ENCODE peak calls at places on chromosomes 11 and 22, in four cellular contexts. O is heart left ventricle, X is esophagus squamous epithelium, L is neural progenitor cell. C is an unnamed sample. For H3K9me3 and H3K4me1, the result is how much of the 10 kb centered on the place peaks cover.

GRCh38 chr11:130675456-130675855 is 227.0 kb downstream of the ADAMTS15 start:
- DNase-seq in O (peak), X (no peak), L (no peak), C (peak)

GRCh38 chr11:18105802-18106574 is at the start of gene SAAL1:
- DNase-seq in O (peak), X (no peak), L (peak), C (peak)

GRCh38 chr11:122165972-122166371 is 50.0 kb upstream of the BLID start:
- DNase-seq in O (no peak), X (no peak), L (no peak), C (no peak)

GRCh38 chr22:46361861-46362220 is 26.3 kb downstream of the TRMU start:
- DNase-seq in O (no peak), X (no peak), L (no peak), C (no peak)

GRCh38 chr11:22431074-22431473 is 92.9 kb downstream of the SLC17A6 start:
- DNase-seq in O (no peak), X (no peak), L (no peak), C (no peak)

GRCh38 chr11:1751999-1752906 is 1.9 kb upstream of the IFITM10 start:
- DNase-seq in O (no peak), X (no peak), L (no peak), C (no peak)

GRCh38 chr11:60124802-60125432 is 36.5 kb downstream of the MS4A2 start:
- DNase-seq in O (no peak), X (no peak), L (no peak), C (no peak)

GRCh38 chr11:43830928-43831440 is 49.6 kb upstream of the ALKBH3 start:
- DNase-seq in O (no peak), X (no peak), L (no peak), C (peak)

GRCh38 chr11:112847568-112847967 is 113.7 kb upstream of the NCAM1 start:
- DNase-seq in O (no peak), X (no peak), L (no peak), C (no peak)

GRCh38 chr11:47689480-47689879 is 25.7 kb downstream of the AGBL2 start:
- DNase-seq in O (no peak), X (no peak), L (no peak), C (no peak)

GRCh38 chr11:12100886-12101285 is 9.5 kb upstream of the MICAL2 start:
- DNase-seq in O (peak), X (no peak), L (no peak), C (peak)

GRCh38 chr22:32204211-32204855 is 540 bp downstream of the RFPL2 start:
- DNase-seq in O (no peak), X (no peak), L (peak), C (no peak)

GRCh38 chr11:105588001-105588400 is 21.9 kb upstream of the GRIA4 start:
- DNase-seq in O (no peak), X (no peak), L (no peak), C (no peak)

GRCh38 chr22:37284807-37285355 is 2.6 kb downstream of the CYTH4 start:
- DNase-seq in O (peak), X (no peak), L (no peak), C (no peak)

GRCh38 chr22:24583221-24583971 is 9.5 kb downstream of the LRRC75B start:
- DNase-seq in O (no peak), X (no peak), L (no peak), C (peak)

GRCh38 chr11:98307827-98308491 is 712.8 kb upstream of the CNTN5 start:
- DNase-seq in O (no peak), X (no peak), L (no peak), C (no peak)

GRCh38 chr11:88555018-88555828 is 217.7 kb upstream of the CTSC start:
- DNase-seq in O (no peak), X (no peak), L (no peak), C (peak)

GRCh38 chr11:72378704-72379383 is 55.5 kb downstream of the CLPB start:
- DNase-seq in O (peak), X (no peak), L (no peak), C (no peak)

GRCh38 chr11:46363455-46363920 is 16.2 kb downstream of the DGKZ start:
- DNase-seq in O (peak), X (no peak), L (no peak), C (no peak)

GRCh38 chr11:3014314-3014938 is 22.3 kb upstream of the NAP1L4 start:
- DNase-seq in O (no peak), X (no peak), L (no peak), C (no peak)

GRCh38 chr22:21861856-21862255 is 5.6 kb downstream of the MAPK1 start:
- DNase-seq in O (no peak), X (no peak), L (no peak), C (no peak)

GRCh38 chr11:114251797-114252327 is 44.3 kb upstream of the NNMT start:
- DNase-seq in O (no peak), X (no peak), L (peak), C (no peak)

GRCh38 chr11:86670179-86670578 is 2.2 kb downstream of the ME3 start:
- DNase-seq in O (no peak), X (no peak), L (no peak), C (no peak)

GRCh38 chr11:50188040-50188439 is 155.4 kb downstream of the OR4C45 start:
- DNase-seq in O (no peak), X (no peak), L (no peak), C (no peak)
- H3K9me3 ChIP-seq in O (under half), X (under half), L (under half), C (under half)

GRCh38 chr11:9566561-9567063 is 6.9 kb upstream of the WEE1 start:
- DNase-seq in O (no peak), X (no peak), L (no peak), C (no peak)

GRCh38 chr11:9562716-9563115 is 10.8 kb upstream of the WEE1 start:
- DNase-seq in O (no peak), X (no peak), L (no peak), C (no peak)

GRCh38 chr11:9561279-9561982 is 12.0 kb upstream of the WEE1 start:
- DNase-seq in O (no peak), X (no peak), L (no peak), C (no peak)

GRCh38 chr11:9565822-9566560 is 7.5 kb upstream of the WEE1 start:
- DNase-seq in O (no peak), X (no peak), L (peak), C (peak)

DNA sequence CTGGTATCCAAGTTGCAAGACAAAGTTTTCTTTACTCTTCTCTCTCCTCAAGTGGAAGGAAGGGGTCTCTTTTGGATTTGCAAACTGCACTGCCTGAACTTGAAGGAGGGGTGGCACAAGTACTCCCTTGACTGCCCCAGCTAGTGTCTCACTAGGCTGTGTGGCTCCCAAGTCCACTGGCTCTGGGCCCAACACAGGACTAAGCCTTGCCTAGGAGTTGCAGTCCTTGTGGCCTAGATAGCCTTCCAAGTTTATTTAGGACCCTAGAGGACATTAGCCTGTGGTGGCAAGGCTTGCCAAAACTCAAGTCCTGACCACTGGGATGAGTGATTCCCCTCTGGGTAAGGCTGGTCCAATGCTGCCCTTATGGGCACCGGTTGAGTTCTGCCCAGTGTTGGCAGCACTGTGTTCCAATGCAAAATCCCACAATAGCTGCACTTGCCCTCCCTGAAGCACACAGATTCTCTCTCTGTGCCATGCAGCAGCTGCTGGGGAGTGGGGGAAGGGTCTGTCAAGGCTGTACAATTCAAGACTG is 10.2 kb upstream of the WEE1 start:
- DNase-seq in O (peak), X (no peak), L (no peak), C (no peak)
- H3K4me1 ChIP-seq in O (under half), X (under half), L (under half), C (under half)

GRCh38 chr22:33300165-33300564 is 242.0 kb upstream of the SYN3 start:
- DNase-seq in O (peak), X (no peak), L (no peak), C (no peak)

GRCh38 chr22:33302049-33302545 is 243.9 kb upstream of the SYN3 start:
- DNase-seq in O (peak), X (peak), L (peak), C (peak)

GRCh38 chr22:33302549-33302948 is 244.4 kb upstream of the SYN3 start:
- DNase-seq in O (no peak), X (no peak), L (no peak), C (no peak)

GRCh38 chr22:33296941-33297340 is 238.8 kb upstream of the SYN3 start:
- DNase-seq in O (no peak), X (no peak), L (no peak), C (peak)

GRCh38 chr22:33299245-33299956 is 241.2 kb upstream of the SYN3 start:
- DNase-seq in O (no peak), X (peak), L (peak), C (no peak)
- TF ChIP-seq CTCF in O (no peak), X (no peak), L (peak), C (no peak)

GRCh38 chr22:47463220-47463619 is 700.8 kb downstream of the TBC1D22A start:
- DNase-seq in O (no peak), X (no peak), L (no peak), C (no peak)

GRCh38 chr22:47458348-47458747 is 695.9 kb downstream of the TBC1D22A start:
- DNase-seq in O (no peak), X (no peak), L (no peak), C (no peak)

GRCh38 chr22:47457021-47457420 is 694.6 kb downstream of the TBC1D22A start:
- DNase-seq in O (no peak), X (no peak), L (no peak), C (no peak)

GRCh38 chr22:47457509-47458300 is 695.3 kb downstream of the TBC1D22A start:
- DNase-seq in O (no peak), X (no peak), L (no peak), C (no peak)

DNA sequence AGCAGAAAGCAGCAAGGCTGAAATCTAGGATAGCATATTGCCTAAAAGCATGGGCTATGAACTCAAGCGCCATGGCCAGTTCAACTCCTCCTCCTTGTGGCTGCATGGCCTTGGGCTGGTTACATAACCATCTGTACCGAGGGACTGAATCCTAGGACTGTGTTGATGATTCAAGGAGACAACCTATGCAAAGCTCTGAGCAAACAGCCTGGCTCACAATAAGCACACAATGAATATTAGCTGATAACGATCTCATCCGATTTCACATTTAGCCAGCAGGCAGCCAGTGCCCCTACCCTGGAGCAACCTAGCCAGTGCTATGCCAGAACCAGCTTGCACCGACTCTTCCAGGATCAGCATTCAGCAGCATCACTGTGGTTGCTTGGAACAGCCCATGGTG is 698.4 kb downstream of the TBC1D22A start:
- DNase-seq in O (no peak), X (no peak), L (no peak), C (no peak)
- H3K9me3 ChIP-seq in O (under half), X (under half), L (under half), C (under half)

C was measured in body of pancreas.